ENCODE peak calls at places on chromosomes 2 and 18, in ten cellular contexts. X is left lung; C is fibroblast of pulmonary artery; M is tibial nerve; Z is foreskin fibroblast; I is fibroblast of lung; S is CD8-positive, alpha-beta T cell; Q is sigmoid colon; T is HFF-Myc; P is psoas muscle. E is an unnamed sample.

GRCh38 chr2:63047534-63048281 is 2.9 kb upstream of the OTX1 start:
- DNase-seq in X (peak), C (no peak), M (no peak), Z (no peak), I (no peak), S (no peak), Q (peak), T (no peak), P (peak), E (no peak)

GRCh38 chr2:166653185-166653813 is 159.2 kb upstream of the SCN7A start:
- DNase-seq in X (no peak), C (peak), M (no peak), Z (no peak), I (peak), S (no peak), Q (no peak), T (peak), P (no peak), E (no peak)

GRCh38 chr2:96801464-96802280 is 14.4 kb upstream of the CNNM3 start:
- DNase-seq in X (no peak), C (no peak), M (no peak), Z (no peak), I (no peak), S (no peak), Q (peak), T (no peak), P (peak), E (no peak)

GRCh38 chr18:76803814-76804213 is 18.5 kb upstream of the ZNF236 start:
- DNase-seq in X (no peak), C (peak), M (peak), Z (peak), I (peak), S (peak), Q (peak), T (no peak), P (no peak), E (no peak)

GRCh38 chr2:497770-498492 is 179.3 kb downstream of the TMEM18 start:
- DNase-seq in X (no peak), C (no peak), M (no peak), Z (no peak), I (no peak), S (no peak), Q (no peak), T (no peak), P (no peak), E (no peak)

GRCh38 chr2:120389036-120389391 is 43.1 kb downstream of the INHBB start:
- DNase-seq in X (peak), C (no peak), M (no peak), Z (no peak), I (no peak), S (no peak), Q (no peak), T (no peak), P (peak), E (no peak)

GRCh38 chr2:128456281-128456680 is 137.6 kb upstream of the HS6ST1 start:
- DNase-seq in X (no peak), C (no peak), M (no peak), Z (no peak), I (no peak), S (no peak), Q (no peak), T (no peak), P (no peak), E (no peak)

GRCh38 chr2:70010222-70011111 is 49.0 kb upstream of the ASPRV1 start:
- DNase-seq in X (no peak), C (no peak), M (no peak), Z (no peak), I (peak), S (no peak), Q (no peak), T (no peak), P (no peak), E (no peak)

GRCh38 chr2:221245045-221245444 is 327.1 kb downstream of the EPHA4 start:
- DNase-seq in X (no peak), C (no peak), M (no peak), Z (no peak), I (no peak), S (no peak), Q (no peak), T (no peak), P (no peak), E (no peak)

GRCh38 chr2:196427996-196428634 is 211.4 kb upstream of the CCDC150 start:
- DNase-seq in X (no peak), C (peak), M (no peak), Z (no peak), I (no peak), S (no peak), Q (no peak), T (no peak), P (no peak), E (no peak)

GRCh38 chr2:239893236-239893515 is 132.0 kb downstream of the NDUFA10 start:
- DNase-seq in X (no peak), C (no peak), M (no peak), Z (no peak), I (no peak), S (no peak), Q (no peak), T (no peak), P (no peak), E (no peak)

GRCh38 chr2:38098351-38099095 is 22.6 kb upstream of the CYP1B1 start:
- DNase-seq in X (no peak), C (no peak), M (no peak), Z (no peak), I (no peak), S (no peak), Q (no peak), T (no peak), P (no peak), E (no peak)

GRCh38 chr2:40240067-40240466 is 211.8 kb downstream of the SLC8A1 start:
- DNase-seq in X (no peak), C (peak), M (peak), Z (peak), I (peak), S (no peak), Q (peak), T (peak), P (peak), E (peak)

GRCh38 chr2:132776271-132776670 is 106.3 kb upstream of the LYPD1 start:
- DNase-seq in X (no peak), C (no peak), M (no peak), Z (no peak), I (no peak), S (no peak), Q (no peak), T (no peak), P (no peak), E (no peak)

GRCh38 chr18:5106730-5107129 is 90.3 kb downstream of the AKAIN1 start:
- DNase-seq in X (no peak), C (no peak), M (no peak), Z (no peak), I (no peak), S (no peak), Q (no peak), T (no peak), P (no peak), E (no peak)

GRCh38 chr2:119914266-119914665 is 98.6 kb upstream of the EPB41L5 start:
- DNase-seq in X (no peak), C (peak), M (no peak), Z (no peak), I (peak), S (no peak), Q (no peak), T (no peak), P (no peak), E (peak)

GRCh38 chr2:61853848-61854434 is at the start of gene FAM161A:
- DNase-seq in X (peak), C (peak), M (peak), Z (peak), I (peak), S (peak), Q (peak), T (peak), P (peak), E (peak)

GRCh38 chr2:62216616-62217015 is 20.7 kb downstream of the B3GNT2 start:
- DNase-seq in X (no peak), C (peak), M (peak), Z (peak), I (peak), S (no peak), Q (no peak), T (peak), P (no peak), E (peak)

GRCh38 chr2:1972428-1972827 is 228.1 kb upstream of the PXDN start:
- DNase-seq in X (no peak), C (peak), M (peak), Z (no peak), I (peak), S (no peak), Q (peak), T (no peak), P (no peak), E (no peak)

GRCh38 chr18:63236990-63237389 is 82.6 kb downstream of the BCL2 start:
- DNase-seq in X (peak), C (no peak), M (peak), Z (no peak), I (no peak), S (no peak), Q (no peak), T (no peak), P (peak), E (no peak)

GRCh38 chr18:45519881-45520280 is 95.4 kb upstream of the SLC14A2 start:
- DNase-seq in X (no peak), C (no peak), M (no peak), Z (no peak), I (peak), S (no peak), Q (no peak), T (no peak), P (no peak), E (no peak)

GRCh38 chr2:133077259-133077822 is 407.3 kb upstream of the LYPD1 start:
- DNase-seq in X (no peak), C (peak), M (peak), Z (peak), I (no peak), S (no peak), Q (no peak), T (no peak), P (no peak), E (peak)

GRCh38 chr2:70248810-70249438 is 496 bp upstream of the TIA1 start:
- DNase-seq in X (no peak), C (peak), M (peak), Z (no peak), I (peak), S (peak), Q (peak), T (no peak), P (no peak), E (no peak)

GRCh38 chr2:113136828-113137775 is 9.7 kb downstream of the IL1RN start:
- DNase-seq in X (no peak), C (peak), M (peak), Z (peak), I (no peak), S (no peak), Q (no peak), T (no peak), P (no peak), E (peak)

GRCh38 chr2:120949027-120949956 is 213.6 kb downstream of the GLI2 start:
- DNase-seq in X (no peak), C (no peak), M (no peak), Z (no peak), I (no peak), S (no peak), Q (no peak), T (no peak), P (no peak), E (no peak)

GRCh38 chr18:61502472-61502871 is 169.2 kb downstream of the CDH20 start:
- DNase-seq in X (no peak), C (peak), M (peak), Z (peak), I (peak), S (no peak), Q (no peak), T (peak), P (no peak), E (peak)

GRCh38 chr2:215693999-215694356 is 258.1 kb upstream of the FN1 start:
- DNase-seq in X (no peak), C (no peak), M (no peak), Z (no peak), I (no peak), S (no peak), Q (no peak), T (no peak), P (no peak), E (no peak)

GRCh38 chr2:113907297-113907696 is 17.4 kb downstream of the ACTR3 start:
- DNase-seq in X (no peak), C (no peak), M (no peak), Z (no peak), I (no peak), S (no peak), Q (no peak), T (no peak), P (no peak), E (no peak)

GRCh38 chr2:23379220-23379695 is 5.7 kb upstream of the KLHL29 start:
- DNase-seq in X (no peak), C (no peak), M (no peak), Z (no peak), I (no peak), S (no peak), Q (no peak), T (no peak), P (no peak), E (no peak)

GRCh38 chr2:188787002-188787660 is 187.0 kb upstream of the COL3A1 start:
- DNase-seq in X (no peak), C (peak), M (no peak), Z (peak), I (peak), S (no peak), Q (no peak), T (no peak), P (no peak), E (no peak)

GRCh38 chr2:128520787-128521186 is 202.1 kb upstream of the HS6ST1 start:
- DNase-seq in X (no peak), C (no peak), M (no peak), Z (no peak), I (no peak), S (no peak), Q (no peak), T (no peak), P (no peak), E (no peak)

GRCh38 chr2:238848941-238849853 is 1.3 kb downstream of the TWIST2 start:
- DNase-seq in X (no peak), C (peak), M (no peak), Z (no peak), I (peak), S (no peak), Q (no peak), T (no peak), P (no peak), E (no peak)

GRCh38 chr2:234395801-234396478 is 100.9 kb downstream of the ARL4C start:
- DNase-seq in X (no peak), C (no peak), M (no peak), Z (no peak), I (no peak), S (no peak), Q (no peak), T (no peak), P (no peak), E (no peak)

GRCh38 chr2:237744270-237744612 is 54.3 kb upstream of the RBM44 start:
- DNase-seq in X (no peak), C (no peak), M (no peak), Z (no peak), I (no peak), S (no peak), Q (no peak), T (no peak), P (no peak), E (no peak)
- H3K4me3 ChIP-seq in X (no peak), C (no peak), M (no peak), Z (no peak), I (no peak), S (no peak), Q (no peak), T (no peak), P (no peak), E (no peak)

GRCh38 chr2:225122582-225123486 is 80.6 kb upstream of the DOCK10 start:
- DNase-seq in X (no peak), C (peak), M (peak), Z (no peak), I (no peak), S (no peak), Q (no peak), T (no peak), P (no peak), E (no peak)
- TF ChIP-seq CTCF in X (peak), C (peak), M (peak), Z (peak), I (peak), S (peak), Q (peak), T (peak), P (peak), E (peak)

DNA sequence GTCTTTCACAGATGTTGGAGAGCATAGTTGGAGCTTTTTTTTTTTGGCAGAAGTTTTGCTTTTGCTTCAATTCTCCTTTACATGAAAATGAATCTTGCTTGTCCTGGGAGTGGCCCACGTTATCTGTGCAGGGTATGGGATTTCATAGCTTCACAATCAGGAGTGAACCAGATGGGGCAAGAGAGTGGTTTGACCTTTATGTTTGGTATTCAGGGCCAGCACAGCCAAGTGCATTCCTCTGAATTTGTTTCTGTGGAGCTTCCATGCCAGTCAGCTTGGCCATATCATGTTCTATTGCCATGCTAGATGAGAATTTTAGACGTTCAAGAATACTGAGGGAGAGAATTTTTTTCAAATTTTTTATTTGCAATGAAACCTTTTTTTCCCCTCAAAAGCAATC is 116.6 kb downstream of the PRPF40A start:
- DNase-seq in X (no peak), C (peak), M (no peak), Z (no peak), I (peak), S (no peak), Q (no peak), T (no peak), P (no peak), E (no peak)
- H3K4me3 ChIP-seq in X (no peak), C (no peak), M (no peak), Z (no peak), I (no peak), S (no peak), Q (no peak), T (no peak), P (no peak), E (no peak)

GRCh38 chr2:140891614-140892212 is 1239.1 kb downstream of the LRP1B start:
- DNase-seq in X (no peak), C (no peak), M (no peak), Z (no peak), I (no peak), S (no peak), Q (no peak), T (no peak), P (no peak), E (no peak)
- TF ChIP-seq CTCF in X (no peak), C (peak), M (no peak), Z (no peak), I (no peak), S (no peak), Q (no peak), T (no peak), P (no peak), E (peak)

E was measured in AG04450.